ENCODE peak calls at places on chromosomes 1 and 21, in eight cellular contexts. Y is SK-N-SH; K is BE2C; F is GM23248; Q is body of pancreas; A is thoracic aorta; G is CD8-positive, alpha-beta T cell; V is mucosa of descending colon. S is an unnamed sample.
A peak's percentile ranks its signal among the peaks of the same experiment; 100 is the strongest.

GRCh38 chr1:63407002-63407401 is 39.6 kb downstream of the ALG6 start:
- DNase-seq in V (no peak), K (no peak), G (no peak), A (no peak), Q (no peak), F (no peak), Y (no peak), S (no peak)

GRCh38 chr1:62394646-62395045 is 42.2 kb upstream of the USP1 start:
- DNase-seq in A (no peak), Q (no peak), Y (no peak), V (no peak), F (no peak), G (no peak), K (no peak), S (no peak)

GRCh38 chr1:91754348-91754747 is 131.6 kb downstream of the TGFBR3 start:
- DNase-seq in A (no peak), F (peak; percentile 79), Q (no peak), V (no peak), K (no peak), Y (no peak), G (no peak), S (peak; percentile 35)

GRCh38 chr1:75133754-75134655 is at the start of gene LHX8:
- DNase-seq in F (no peak), Q (no peak), A (no peak), Y (no peak), K (no peak), G (no peak), V (no peak), S (no peak)

GRCh38 chr1:223538921-223539445 is 126.5 kb downstream of the CAPN8 start:
- DNase-seq in V (no peak), Q (no peak), A (no peak), Y (no peak), K (no peak), F (no peak), G (no peak), S (no peak)

GRCh38 chr1:31299365-31299764 is 2.5 kb downstream of the ZCCHC17 start:
- DNase-seq in Y (no peak), Q (no peak), K (no peak), F (peak; percentile 55), G (no peak), A (no peak), V (no peak), S (no peak)

GRCh38 chr1:20705356-20705755 is 12.5 kb downstream of the KIF17 start:
- DNase-seq in Q (no peak), Y (no peak), A (no peak), V (no peak), K (no peak), F (no peak), G (no peak), S (no peak)

GRCh38 chr1:199353906-199354305 is 673.6 kb upstream of the NR5A2 start:
- DNase-seq in V (no peak), K (no peak), A (no peak), G (no peak), F (no peak), Y (no peak), Q (no peak), S (no peak)

GRCh38 chr1:173161510-173162221 is 45.5 kb downstream of the TNFSF4 start:
- DNase-seq in Q (no peak), G (no peak), Y (no peak), A (no peak), K (no peak), V (no peak), F (peak; percentile 70), S (peak; percentile 56)

GRCh38 chr1:212828395-212828794 is 19.1 kb downstream of the SPATA45 start:
- DNase-seq in Y (no peak), K (no peak), G (no peak), Q (no peak), F (no peak), V (no peak), A (no peak), S (no peak)

GRCh38 chr1:57824535-57824934 is 400.7 kb upstream of the DAB1 start:
- DNase-seq in V (no peak), A (no peak), F (no peak), Q (no peak), G (no peak), K (no peak), Y (peak; percentile 23), S (no peak)

GRCh38 chr1:5994713-5995621 is 2.7 kb upstream of the NPHP4 start:
- DNase-seq in G (peak; percentile 72), A (no peak), F (no peak), K (no peak), V (peak; percentile 69), Q (no peak), Y (no peak), S (no peak)

GRCh38 chr1:27427836-27428315 is 35.5 kb downstream of the GPR3 start:
- DNase-seq in A (no peak), F (no peak), G (no peak), K (no peak), Q (no peak), V (no peak), Y (no peak), S (no peak)

GRCh38 chr1:221439008-221439733 is 302.7 kb downstream of the DUSP10 start:
- DNase-seq in V (no peak), Y (no peak), F (peak; percentile 93), A (no peak), Q (no peak), K (peak; percentile 18), G (peak; percentile 61), S (peak; percentile 92)

DNA sequence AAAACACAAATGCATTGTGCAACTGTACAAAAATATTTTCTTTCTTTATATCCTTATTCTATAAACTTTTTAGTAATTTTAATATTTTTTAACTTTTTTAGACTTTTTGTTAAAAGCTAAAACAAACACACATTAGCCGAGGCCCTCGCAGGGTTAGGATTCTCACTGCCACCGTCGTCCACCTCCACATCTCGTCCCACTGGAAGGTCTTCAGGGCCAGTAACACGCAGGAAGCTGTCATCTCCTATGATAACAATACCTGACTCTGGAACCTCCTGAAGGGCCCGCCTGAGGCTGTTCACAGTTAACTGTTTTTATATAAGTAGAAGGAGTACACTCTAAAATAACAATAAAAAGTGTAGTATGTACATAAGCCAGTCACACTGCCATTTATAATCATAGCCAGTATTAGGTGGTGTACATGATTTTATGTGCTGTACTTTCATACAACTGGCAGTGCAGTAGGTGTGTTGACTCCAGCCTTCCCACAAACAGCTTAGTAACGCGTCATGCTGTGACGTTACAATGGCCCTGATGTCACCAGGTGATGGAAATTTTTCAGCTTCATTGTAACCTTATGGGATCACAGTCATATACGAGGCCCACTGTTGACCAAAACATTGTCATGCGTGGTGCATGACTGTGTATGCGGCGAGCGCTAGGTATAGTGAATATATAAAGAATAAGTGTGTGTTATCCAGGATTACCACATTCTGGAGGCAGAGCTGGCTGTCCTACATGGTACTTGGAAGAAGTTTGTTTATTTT is 8.8 kb downstream of the TFF2 start:
- DNase-seq in Q (no peak), Y (no peak), A (no peak), G (no peak), F (no peak), K (no peak), V (no peak), S (no peak)
- H3K4me3 ChIP-seq in Q (no peak overlapping the region), Y (no peak overlapping the region), A (no peak overlapping the region), G (no peak overlapping the region), F (no peak overlapping the region), K (no peak overlapping the region), V (no peak overlapping the region), S (no peak overlapping the region)

GRCh38 chr1:156894711-156895407 is 1.3 kb downstream of the PEAR1 start:
- DNase-seq in K (peak; percentile 65), A (no peak), V (peak; percentile 49), F (no peak), Q (no peak), Y (peak; percentile 48), G (no peak), S (peak; percentile 63)

GRCh38 chr1:156893048-156893953 is at the start of gene PEAR1:
- DNase-seq in K (no peak), Q (no peak), A (no peak), Y (no peak), G (no peak), F (no peak), V (no peak), S (peak; percentile 44)

GRCh38 chr1:156895408-156895874 is 1.9 kb downstream of the PEAR1 start:
- DNase-seq in Q (no peak), G (no peak), K (peak; percentile 74), V (no peak), A (no peak), F (no peak), Y (peak; percentile 60), S (no peak)

GRCh38 chr1:156892190-156893047 is 1.1 kb upstream of the PEAR1 start:
- DNase-seq in V (peak; percentile 90), K (peak; percentile 96), Y (peak; percentile 94), F (peak; percentile 94), A (peak; percentile 54), Q (peak; percentile 86), G (peak; percentile 86), S (peak; percentile 95)

DNA sequence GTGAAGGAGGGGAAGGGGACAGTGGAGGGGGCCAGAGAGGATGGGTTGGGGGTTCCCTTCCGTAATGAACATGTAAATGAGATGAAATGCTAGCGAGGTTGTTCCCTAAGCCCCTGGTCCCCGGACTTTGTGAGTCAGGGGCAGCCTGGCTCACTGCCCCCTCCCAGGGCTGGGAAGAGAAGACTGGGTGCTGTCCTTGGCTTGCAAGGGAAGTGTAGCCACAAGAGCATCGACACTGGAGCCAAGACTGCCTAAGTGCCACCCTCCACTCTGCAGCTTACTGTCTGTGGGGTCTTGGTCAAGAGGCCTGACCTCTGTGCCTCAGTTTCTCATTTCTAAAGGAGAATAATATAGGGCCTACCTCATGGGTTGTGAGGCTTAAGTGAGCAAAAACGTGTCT is 483 bp downstream of the PEAR1 start:
- DNase-seq in Q (no peak), Y (no peak), F (no peak), A (no peak), K (no peak), G (no peak), V (peak; percentile 15), S (no peak)
- H3K4me3 ChIP-seq in Q (no peak overlapping the region), Y (no peak overlapping the region), F (no peak overlapping the region), A (peak overlapping the region; percentile 72), K (no peak overlapping the region), G (no peak overlapping the region), V (no peak overlapping the region), S (peak overlapping the region; percentile 68)

DNA sequence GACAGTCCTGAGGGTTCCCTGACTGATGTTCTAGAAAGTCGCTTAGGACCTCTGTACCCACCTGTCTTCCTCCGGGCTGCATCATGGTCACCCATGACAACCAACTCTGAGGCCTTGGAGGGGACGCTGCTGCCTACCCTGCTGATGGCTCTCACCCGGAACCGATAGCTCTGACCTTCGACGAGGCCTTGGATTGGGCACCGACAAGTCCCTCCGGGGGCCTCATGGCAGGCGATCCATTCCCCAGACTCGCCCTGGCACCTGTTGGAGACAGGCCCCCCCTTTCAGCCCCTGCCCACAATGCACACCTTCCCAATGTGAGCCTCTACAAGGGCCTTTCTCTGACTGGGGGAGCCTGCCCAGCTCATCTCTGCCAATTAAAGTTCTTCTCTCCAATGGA is 21.2 kb downstream of the MYOM3 start:
- DNase-seq in K (no peak), Y (no peak), F (no peak), A (no peak), Q (no peak), V (no peak), G (no peak), S (no peak)
- H3K4me3 ChIP-seq in K (no peak overlapping the region), Y (no peak overlapping the region), F (no peak overlapping the region), A (no peak overlapping the region), Q (no peak overlapping the region), V (no peak overlapping the region), G (no peak overlapping the region), S (no peak overlapping the region)

DNA sequence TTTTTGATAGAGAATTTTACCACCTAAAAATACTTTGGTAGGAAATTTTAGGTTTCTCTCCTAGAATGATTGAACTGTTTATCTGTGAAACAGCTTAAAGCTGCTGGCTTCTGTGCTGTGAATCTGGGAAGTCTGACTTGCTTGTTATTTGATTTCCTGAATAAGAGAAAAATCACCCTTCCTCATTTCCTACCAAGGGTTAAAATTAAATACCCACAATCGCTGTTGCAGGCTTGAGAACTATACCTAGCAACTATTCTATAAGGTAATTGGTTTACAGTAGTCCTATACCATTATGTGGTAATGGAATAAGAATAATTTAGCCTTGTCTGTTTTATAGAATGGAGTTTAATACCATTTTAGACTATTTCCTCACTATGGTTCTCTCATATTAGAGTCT is 198.8 kb upstream of the CACYBP start:
- DNase-seq in G (no peak), A (no peak), K (no peak), Q (no peak), V (no peak), F (no peak), Y (no peak), S (no peak)
- H3K4me3 ChIP-seq in G (peak overlapping the region; percentile 63), A (peak overlapping the region; percentile 82), K (peak overlapping the region; percentile 94), Q (no peak overlapping the region), V (no peak overlapping the region), F (no peak overlapping the region), Y (no peak overlapping the region), S (no peak overlapping the region)